ENCODE peak calls at places on chromosomes 6 and 20, in ten cellular contexts. X is astrocyte of the cerebellum; T is stomach; I is CD4-positive, alpha-beta T cell; E is activated B cell treated with CpG ODN at 0.5 μM for 24 hours; G is A549; Y is choroid plexus epithelial cell; O is AG09319; L is foreskin fibroblast; Q is AG09309. V is an unnamed sample.
A peak's percentile ranks its signal among the peaks of the same experiment; 100 is the strongest.

GRCh38 chr20:3406481-3407425 is 716 bp downstream of the DNAAF9 start:
- DNase-seq in X (no peak), T (peak; percentile 34), I (no peak), E (peak; percentile 17), G (no peak), Y (peak; percentile 39), O (no peak), L (peak; percentile 76), Q (peak; percentile 21), V (peak; percentile 50)

GRCh38 chr6:162960674-162961457 is 233.1 kb downstream of the PACRG start:
- DNase-seq in X (no peak), T (no peak), I (no peak), E (no peak), G (no peak), Y (no peak), O (no peak), L (peak; percentile 60), Q (no peak), V (no peak)

GRCh38 chr6:150008588-150008987 is 16.7 kb downstream of the RAET1L start:
- DNase-seq in X (no peak), T (peak; percentile 60), I (no peak), E (no peak), G (no peak), Y (no peak), O (no peak), L (peak; percentile 23), Q (no peak), V (no peak)

GRCh38 chr6:39335780-39336541 is 13.5 kb upstream of the KCNK16 start:
- DNase-seq in X (no peak), T (no peak), I (no peak), E (no peak), G (no peak), Y (no peak), O (no peak), L (peak; percentile 9), Q (no peak), V (no peak)

GRCh38 chr20:35174458-35175216 is 2.8 kb downstream of the PROCR start:
- DNase-seq in X (no peak), T (peak; percentile 64), I (no peak), E (no peak), G (peak; percentile 37), Y (peak; percentile 14), O (no peak), L (no peak), Q (no peak), V (no peak)

GRCh38 chr6:45880139-45880538 is 135.5 kb downstream of the CLIC5 start:
- DNase-seq in X (no peak), T (no peak), I (no peak), E (no peak), G (no peak), Y (no peak), O (no peak), L (peak; percentile 44), Q (no peak), V (no peak)

GRCh38 chr20:49396230-49396629 is 86.2 kb downstream of the KCNB1 start:
- DNase-seq in X (no peak), T (no peak), I (no peak), E (no peak), G (no peak), Y (peak; percentile 24), O (no peak), L (peak; percentile 15), Q (no peak), V (no peak)

GRCh38 chr20:64222851-64223525 is 32.6 kb upstream of the PCMTD2 start:
- DNase-seq in X (no peak), T (peak; percentile 72), I (no peak), E (no peak), G (no peak), Y (no peak), O (no peak), L (peak; percentile 36), Q (no peak), V (no peak)

GRCh38 chr6:25750911-25751310 is 3.6 kb upstream of the SLC17A4 start:
- DNase-seq in X (no peak), T (no peak), I (no peak), E (no peak), G (no peak), Y (no peak), O (no peak), L (no peak), Q (no peak), V (no peak)

GRCh38 chr6:126017668-126018067 is 31.3 kb downstream of the TRMT11 start:
- DNase-seq in X (no peak), T (no peak), I (no peak), E (no peak), G (no peak), Y (no peak), O (no peak), L (no peak), Q (no peak), V (no peak)

GRCh38 chr20:24917797-24918578 is 31.1 kb upstream of the CST7 start:
- DNase-seq in X (peak; percentile 53), T (peak; percentile 78), I (peak; percentile 13), E (no peak), G (peak; percentile 73), Y (peak; percentile 82), O (peak; percentile 27), L (peak; percentile 87), Q (peak; percentile 5), V (no peak)

GRCh38 chr6:167336818-167337217 is 11.9 kb downstream of the TTLL2 start:
- DNase-seq in X (no peak), T (no peak), I (no peak), E (no peak), G (no peak), Y (no peak), O (no peak), L (no peak), Q (no peak), V (no peak)

DNA sequence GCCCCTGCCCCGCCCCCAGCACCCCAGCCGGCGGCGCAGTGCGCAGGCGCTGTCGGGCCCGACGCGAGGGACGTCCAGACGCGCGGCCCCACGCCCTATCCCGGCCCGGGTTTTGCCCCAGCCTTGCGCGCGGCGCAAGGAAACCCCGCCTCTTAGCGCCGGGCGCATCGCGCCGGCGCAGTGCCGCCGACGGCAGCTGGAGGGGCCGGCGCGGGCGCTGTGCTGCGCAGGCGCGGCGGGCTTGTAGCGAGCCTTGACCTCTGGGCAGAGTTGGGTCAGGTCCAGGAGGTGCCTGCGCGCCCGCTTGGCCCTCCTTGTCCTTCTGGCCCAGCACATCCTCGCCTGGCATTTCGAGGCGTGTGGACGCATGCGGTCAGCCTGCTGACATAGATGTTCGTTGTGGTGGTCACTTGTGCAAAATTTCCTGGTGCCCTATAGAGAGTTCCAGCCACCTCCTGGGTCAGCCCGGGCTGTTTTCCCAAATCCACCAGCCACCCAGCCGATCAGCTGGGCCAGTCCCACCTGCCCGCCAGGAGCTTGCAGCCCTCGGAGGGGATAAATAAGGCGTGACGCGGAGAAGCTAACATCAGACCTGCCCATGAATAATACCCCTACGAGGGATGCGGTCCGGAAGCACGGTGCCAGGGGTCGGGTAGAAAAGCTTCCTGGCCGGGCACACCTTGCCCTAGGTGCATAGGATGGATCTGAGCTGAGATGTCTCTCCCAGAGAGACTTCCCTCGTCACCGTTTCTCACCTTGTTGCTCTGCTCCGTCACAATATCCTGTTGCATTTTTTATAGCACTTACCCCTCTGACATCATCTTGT is 423 bp upstream of the PRELID3B start:
- DNase-seq in X (no peak), T (peak; percentile 96), I (peak; percentile 88), E (peak; percentile 97), G (peak; percentile 93), Y (peak; percentile 92), O (peak; percentile 80), L (peak; percentile 98), Q (no peak), V (peak; percentile 90)
- TF ChIP-seq CTCF in X (no peak), T (no peak), I (no peak), E (no peak), G (no peak), Y (no peak), O (no peak), L (no peak), Q (no peak), V (no peak)

GRCh38 chr20:23361108-23361650 is 803 bp upstream of the GZF1 start:
- DNase-seq in X (no peak), T (no peak), I (no peak), E (no peak), G (peak; percentile 49), Y (peak; percentile 55), O (no peak), L (peak; percentile 35), Q (no peak), V (no peak)

GRCh38 chr20:23362392-23363256 is 642 bp downstream of the GZF1 start:
- DNase-seq in X (no peak), T (peak; percentile 44), I (no peak), E (no peak), G (no peak), Y (peak; percentile 47), O (no peak), L (peak; percentile 60), Q (no peak), V (peak; percentile 78)

GRCh38 chr20:23363257-23363649 is 1.3 kb downstream of the GZF1 start:
- DNase-seq in X (no peak), T (no peak), I (no peak), E (no peak), G (no peak), Y (no peak), O (no peak), L (no peak), Q (no peak), V (no peak)

GRCh38 chr20:23358923-23359572 is 2.9 kb upstream of the GZF1 start:
- DNase-seq in X (no peak), T (peak; percentile 68), I (no peak), E (no peak), G (no peak), Y (no peak), O (no peak), L (no peak), Q (no peak), V (no peak)

GRCh38 chr20:23361651-23362391 is at the start of gene GZF1:
- DNase-seq in X (peak; percentile 94), T (peak; percentile 99), I (peak; percentile 96), E (peak; percentile 100), G (peak; percentile 99), Y (peak; percentile 99), O (peak; percentile 97), L (peak; percentile 100), Q (peak; percentile 90), V (peak; percentile 97)
- TF ChIP-seq CTCF in X (no peak), T (peak; percentile 29), I (peak; percentile 5), E (no peak), G (no peak), Y (no peak), O (no peak), L (no peak), Q (no peak), V (no peak)

GRCh38 chr6:88492824-88493223 is 326.7 kb upstream of the CNR1 start:
- DNase-seq in X (peak; percentile 34), T (no peak), I (no peak), E (no peak), G (peak; percentile 41), Y (peak; percentile 77), O (no peak), L (peak; percentile 52), Q (peak; percentile 3), V (no peak)
- TF ChIP-seq CTCF in X (peak; percentile 68), T (no peak), I (no peak), E (no peak), G (peak; percentile 57), Y (peak; percentile 72), O (peak; percentile 42), L (peak; percentile 39), Q (peak; percentile 46), V (no peak)

DNA sequence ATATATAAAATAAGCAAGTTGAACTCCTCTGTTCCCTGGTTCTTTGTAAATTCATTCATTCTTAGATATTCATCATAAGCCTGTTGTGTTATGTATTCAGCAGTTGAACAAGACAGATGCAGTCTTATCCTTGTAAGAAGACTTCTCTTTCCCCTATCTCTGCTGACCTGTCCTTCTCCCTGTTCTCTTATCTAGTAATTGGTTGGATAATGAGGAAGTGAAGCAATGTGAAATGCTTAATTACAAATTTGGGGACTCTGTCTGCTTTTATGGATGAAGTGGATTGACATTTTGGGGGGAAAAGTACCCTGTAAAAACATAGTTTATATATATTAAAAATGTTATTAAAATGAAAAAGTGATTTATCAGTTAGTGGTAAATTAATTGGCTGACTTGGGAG is 37.0 kb downstream of the CDKAL1 start:
- DNase-seq in X (no peak), T (no peak), I (no peak), E (no peak), G (no peak), Y (no peak), O (no peak), L (no peak), Q (no peak), V (no peak)
- TF ChIP-seq CTCF in X (no peak), T (no peak), I (no peak), E (no peak), G (no peak), Y (no peak), O (no peak), L (no peak), Q (no peak), V (no peak)